ENCODE peak calls at places on chromosomes 6 and 20, in four cellular contexts. D is A549, O is K562, W is HepG2. T is an unnamed sample.

GRCh38 chr6:72857791-72858190 is 235.9 kb downstream of the KCNQ5 start:
- DNase-seq in O (no peak), W (no peak), D (no peak), T (no peak)

GRCh38 chr6:50819906-50820589 is 1.4 kb downstream of the TFAP2B start:
- DNase-seq in W (no peak), O (no peak), D (no peak), T (no peak)

GRCh38 chr6:116313377-116313776 is 33.6 kb upstream of the TSPYL1 start:
- DNase-seq in O (no peak), D (no peak), W (no peak), T (no peak)

GRCh38 chr20:10360878-10361277 is 73.1 kb downstream of the MKKS start:
- DNase-seq in D (no peak), W (no peak), O (no peak), T (no peak)

GRCh38 chr20:39800548-39800947 is 838.4 kb downstream of the DHX35 start:
- DNase-seq in D (peak), W (no peak), O (no peak), T (peak)

GRCh38 chr6:5422321-5422915 is 161.1 kb downstream of the FARS2 start:
- DNase-seq in O (peak), W (peak), D (peak), T (no peak)

GRCh38 chr6:22825210-22825609 is 255.8 kb downstream of the HDGFL1 start:
- DNase-seq in O (no peak), D (no peak), W (no peak), T (no peak)

GRCh38 chr6:41100871-41101287 is 28.1 kb downstream of the NFYA start:
- DNase-seq in O (no peak), D (no peak), W (no peak), T (no peak)

DNA sequence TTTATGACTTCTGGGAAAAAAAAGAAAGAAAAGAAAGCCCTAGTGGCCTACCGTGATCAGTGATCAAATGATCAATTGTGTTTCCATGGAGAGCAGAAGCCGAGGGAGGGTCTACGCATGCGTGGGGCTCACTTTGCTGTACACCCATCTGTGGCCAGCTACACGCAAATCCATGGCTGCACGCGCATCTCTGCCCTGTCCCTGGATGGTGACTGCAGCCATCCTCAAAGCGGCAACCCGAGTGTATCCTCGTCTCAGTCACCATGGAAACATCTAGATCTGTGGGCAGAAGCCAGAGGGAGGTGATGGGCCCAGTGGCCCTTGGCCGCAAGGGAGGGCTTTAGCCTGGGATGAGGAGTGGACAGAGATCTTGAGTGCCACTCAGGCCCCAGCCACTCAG is 786 bp upstream of the ULBP3 start:
- DNase-seq in O (no peak), D (no peak), W (no peak), T (no peak)
- TF ChIP-seq CHD2 in O (no peak), D (no peak), W (no peak), T (no peak)

GRCh38 chr6:169799474-169799926 is 48.1 kb downstream of the ERMARD start:
- DNase-seq in D (no peak), W (peak), O (no peak), T (no peak)

GRCh38 chr6:169798764-169799473 is 47.5 kb downstream of the ERMARD start:
- DNase-seq in D (no peak), O (no peak), W (no peak), T (no peak)

GRCh38 chr6:169801396-169802160 is 50.2 kb downstream of the ERMARD start:
- DNase-seq in W (no peak), D (no peak), O (no peak), T (no peak)

GRCh38 chr6:169800668-169801395 is 49.4 kb downstream of the ERMARD start:
- DNase-seq in O (no peak), D (peak), W (peak), T (no peak)

DNA sequence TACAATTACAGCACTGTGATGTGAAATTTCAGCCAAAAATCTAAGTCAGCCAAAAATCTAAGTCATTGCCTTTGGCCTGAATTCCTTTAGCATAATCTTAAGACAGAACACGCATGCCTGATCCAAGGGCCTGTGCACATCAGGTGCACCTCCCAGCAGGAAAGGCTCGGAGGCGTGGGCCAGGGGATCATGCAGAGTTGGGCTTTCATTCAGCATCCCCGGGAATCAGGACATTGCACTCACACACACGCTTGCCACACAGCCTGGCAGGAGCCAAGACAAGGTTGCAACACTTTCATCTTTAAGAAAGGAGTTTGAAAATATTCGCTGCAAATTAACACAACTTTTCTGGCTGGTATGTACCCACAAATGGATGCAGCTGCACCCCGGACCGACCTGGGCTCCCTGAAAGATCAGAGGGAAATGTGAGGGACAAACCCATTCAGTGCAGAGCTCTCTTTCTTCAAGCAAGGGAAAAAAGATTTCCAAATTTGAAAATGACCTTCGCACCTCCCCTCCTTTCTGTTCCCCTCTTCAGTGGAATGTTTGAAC is 48.8 kb downstream of the ERMARD start:
- DNase-seq in D (peak), O (no peak), W (peak), T (no peak)
- TF ChIP-seq ESRRA in D (no peak), O (no peak), W (no peak), T (no peak)

GRCh38 chr6:37208793-37209192 is 38.8 kb downstream of the PIM1 start:
- DNase-seq in D (no peak), W (no peak), O (no peak), T (no peak)

GRCh38 chr6:37212268-37212667 is 42.3 kb downstream of the PIM1 start:
- DNase-seq in D (no peak), O (no peak), W (no peak), T (no peak)

GRCh38 chr6:37207903-37208456 is 38.0 kb downstream of the PIM1 start:
- DNase-seq in W (peak), O (peak), D (peak), T (peak)

GRCh38 chr6:37209461-37210205 is 39.7 kb downstream of the PIM1 start:
- DNase-seq in O (no peak), W (no peak), D (no peak), T (no peak)

DNA sequence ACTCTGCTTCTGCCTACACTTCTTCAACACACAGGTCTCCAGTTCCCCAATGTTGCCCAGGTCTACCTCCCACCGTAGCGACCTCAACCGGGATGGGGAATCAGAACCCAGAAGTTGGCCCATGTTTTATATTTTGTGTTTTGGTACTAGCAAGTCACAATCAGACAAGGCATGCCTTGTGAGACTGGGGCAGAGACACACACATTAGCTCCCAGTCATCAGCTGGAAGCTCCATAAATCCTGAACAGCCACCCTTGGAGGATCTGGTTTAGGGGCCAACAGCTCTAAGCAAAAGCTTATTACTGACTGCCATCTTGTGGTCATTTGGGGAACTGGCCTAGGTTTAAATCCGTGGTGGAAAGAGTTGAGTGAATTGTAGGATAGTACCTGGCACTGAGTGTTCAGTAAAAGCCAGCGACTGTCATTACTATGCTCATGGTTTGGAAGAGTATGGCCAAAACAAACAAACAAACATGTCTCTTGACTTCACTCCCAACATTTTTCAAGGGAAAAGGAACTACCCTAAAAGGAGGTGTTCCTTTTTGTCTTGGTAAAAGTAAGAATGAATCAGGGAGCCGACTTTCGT is 40.5 kb downstream of the PIM1 start:
- DNase-seq in W (peak), D (peak), O (peak), T (peak)
- TF ChIP-seq RFX5 in W (no peak), D (no peak), O (no peak), T (no peak)

GRCh38 chr6:108835218-108835850 is 12.9 kb upstream of the ARMC2 start:
- DNase-seq in W (peak), O (peak), D (peak), T (peak)

GRCh38 chr6:108836061-108836460 is 12.2 kb upstream of the ARMC2 start:
- DNase-seq in O (no peak), D (no peak), W (no peak), T (no peak)

GRCh38 chr6:108832738-108833137 is 15.5 kb upstream of the ARMC2 start:
- DNase-seq in O (no peak), D (no peak), W (no peak), T (no peak)

GRCh38 chr6:108825326-108825725 is 22.9 kb upstream of the ARMC2 start:
- DNase-seq in O (no peak), D (no peak), W (no peak), T (no peak)

GRCh38 chr6:108831104-108831503 is 17.1 kb upstream of the ARMC2 start:
- DNase-seq in D (no peak), W (no peak), O (no peak), T (no peak)
- TF ChIP-seq CHD2 in D (no peak), W (no peak), O (no peak), T (no peak)

GRCh38 chr20:13900506-13900905 is 89.9 kb downstream of the SEL1L2 start:
- DNase-seq in W (no peak), D (no peak), O (peak), T (no peak)

GRCh38 chr20:13898012-13898612 is 92.3 kb downstream of the SEL1L2 start:
- DNase-seq in D (no peak), O (peak), W (peak), T (no peak)
- TF ChIP-seq ESRRA in D (no peak), O (no peak), W (no peak), T (no peak)

GRCh38 chr6:84467296-84467695 is 239.9 kb upstream of the CEP162 start:
- DNase-seq in W (no peak), D (peak), O (no peak), T (no peak)

GRCh38 chr6:84462697-84463096 is 235.3 kb upstream of the CEP162 start:
- DNase-seq in W (no peak), D (no peak), O (no peak), T (no peak)

GRCh38 chr6:84469144-84469543 is 241.7 kb upstream of the CEP162 start:
- DNase-seq in W (no peak), O (no peak), D (no peak), T (no peak)

GRCh38 chr6:84464471-84464870 is 237.0 kb upstream of the CEP162 start:
- DNase-seq in W (no peak), O (no peak), D (no peak), T (no peak)

DNA sequence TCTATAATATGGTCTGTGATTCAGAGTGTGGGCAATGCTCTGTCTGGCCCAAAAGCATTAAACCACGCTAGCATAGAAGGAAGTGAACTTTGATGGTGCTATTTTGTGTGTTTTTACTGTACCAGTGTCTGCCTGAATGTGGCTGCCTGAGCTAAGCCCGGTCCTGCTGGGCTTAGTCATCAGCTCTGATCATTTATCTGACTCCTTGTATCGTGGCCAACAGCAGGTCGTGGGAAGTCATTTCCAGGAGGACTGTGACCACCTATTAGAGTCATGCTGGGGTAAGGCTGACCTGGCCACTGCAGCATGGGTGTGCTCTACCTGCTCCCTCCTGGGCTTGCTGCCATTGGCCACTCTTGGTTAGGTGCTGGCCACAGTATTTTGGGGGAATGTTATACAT is 239.1 kb upstream of the CEP162 start:
- DNase-seq in D (peak), W (no peak), O (peak), T (no peak)
- TF ChIP-seq RFX5 in D (no peak), W (no peak), O (no peak), T (no peak)

DNA sequence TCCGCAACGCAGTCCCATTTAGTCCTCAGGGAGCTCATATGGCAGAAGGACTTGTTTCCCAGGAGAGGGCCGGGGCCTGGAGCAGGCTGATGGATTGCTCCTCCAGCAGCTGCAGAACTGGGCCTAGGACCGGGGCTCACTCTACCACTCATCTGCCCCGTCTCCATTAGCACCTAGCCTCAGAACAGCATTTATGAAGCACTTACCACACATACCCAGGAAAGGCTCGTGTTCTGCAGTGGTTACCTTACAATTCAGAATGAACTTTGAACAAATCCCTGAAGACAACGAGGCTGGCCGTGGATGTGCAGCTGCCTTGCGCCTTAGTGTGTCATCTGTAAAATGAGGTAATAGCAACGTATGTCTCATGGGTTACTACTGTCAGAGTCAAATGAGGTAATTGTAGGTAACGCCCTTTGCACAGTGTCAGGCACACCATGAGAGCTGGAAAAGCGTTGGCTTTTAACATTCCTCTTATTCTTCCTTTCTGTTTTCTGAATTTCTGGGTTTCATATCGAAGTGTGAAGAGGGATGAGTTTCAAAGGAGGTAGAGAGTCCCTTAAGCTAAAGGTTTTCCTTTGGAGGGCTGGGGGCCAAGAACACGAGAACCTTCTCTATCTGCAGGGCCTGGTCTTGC is 46.3 kb upstream of the CD93 start:
- DNase-seq in W (no peak), O (peak), D (no peak), T (no peak)
- TF ChIP-seq CHD2 in W (no peak), O (no peak), D (no peak), T (no peak)

T was measured in GM12878.